ENCODE peak calls at places on chromosomes 16 and 17, in seven cellular contexts. H is pancreas, P is fibroblast of lung, W is lung, U is heart right ventricle, I is HepG2, X is left lung. C is an unnamed sample.

GRCh38 chr16:84833142-84833495 is 13.3 kb downstream of the CRISPLD2 start:
- DNase-seq in U (no peak), W (no peak), X (no peak), P (no peak), H (no peak), I (no peak), C (no peak)

GRCh38 chr17:67672592-67672991 is 45.1 kb upstream of the NOL11 start:
- DNase-seq in X (no peak), I (no peak), U (no peak), W (no peak), H (no peak), P (no peak), C (no peak)

GRCh38 chr17:60792250-60792898 is 114.7 kb downstream of the BCAS3 start:
- DNase-seq in P (no peak), H (no peak), W (no peak), I (no peak), U (no peak), X (no peak), C (no peak)

GRCh38 chr17:10699861-10700260 is 2.5 kb downstream of the ADPRM start:
- DNase-seq in X (no peak), W (no peak), U (no peak), I (no peak), H (no peak), P (no peak), C (no peak)

GRCh38 chr16:87464691-87465300 is 28.0 kb downstream of the ZCCHC14 start:
- DNase-seq in H (peak; percentile 73), U (peak; percentile 60), P (peak; percentile 92), W (peak; percentile 77), X (peak; percentile 83), I (no peak), C (peak; percentile 82)

GRCh38 chr17:40309031-40309937 is at the start of gene RARA:
- DNase-seq in X (peak; percentile 83), W (peak; percentile 62), P (peak; percentile 49), I (peak; percentile 51), U (peak; percentile 49), H (peak; percentile 77), C (peak; percentile 93)

GRCh38 chr17:280216-280615 is 72.4 kb downstream of the RPH3AL start:
- DNase-seq in W (no peak), X (peak; percentile 26), P (no peak), I (no peak), U (no peak), H (peak; percentile 8), C (no peak)

GRCh38 chr16:49015189-49015540 is 266.5 kb downstream of the CBLN1 start:
- DNase-seq in I (no peak), U (no peak), W (no peak), P (no peak), X (no peak), H (no peak), C (no peak)

GRCh38 chr17:1169471-1169908 is 10.3 kb downstream of the ABR start:
- DNase-seq in X (no peak), H (no peak), P (no peak), W (no peak), I (no peak), U (no peak), C (no peak)

GRCh38 chr17:73792994-73793393 is 148.7 kb upstream of the SDK2 start:
- DNase-seq in H (no peak), W (no peak), I (no peak), P (no peak), U (no peak), X (no peak), C (no peak)

GRCh38 chr16:49574826-49575225 is 201.2 kb downstream of the C16orf78 start:
- DNase-seq in U (no peak), P (no peak), H (no peak), X (no peak), W (no peak), I (no peak), C (no peak)

GRCh38 chr16:30397776-30398659 is 2.8 kb downstream of the ZNF48 start:
- DNase-seq in U (no peak), X (no peak), H (no peak), W (no peak), P (no peak), I (no peak), C (no peak)

GRCh38 chr16:2214721-2214970 is at the start of gene PGP:
- DNase-seq in U (no peak), P (no peak), I (no peak), X (no peak), W (no peak), H (no peak), C (no peak)

GRCh38 chr17:41918392-41919164 is at the start of gene ACLY:
- DNase-seq in U (peak; percentile 97), W (peak; percentile 97), P (peak; percentile 94), X (peak; percentile 99), I (peak; percentile 97), H (peak; percentile 95), C (peak; percentile 97)

GRCh38 chr16:89187337-89188063 is 12.8 kb downstream of the SLC22A31 start:
- DNase-seq in H (no peak), W (no peak), X (peak; percentile 75), I (no peak), U (peak; percentile 10), P (peak; percentile 19), C (no peak)

GRCh38 chr16:88464447-88465318 is 11.6 kb downstream of the ZFPM1 start:
- DNase-seq in W (no peak), P (peak; percentile 62), I (no peak), X (no peak), H (no peak), U (no peak), C (no peak)

GRCh38 chr16:87319011-87319410 is 1.8 kb upstream of the C16orf95 start:
- DNase-seq in I (no peak), U (no peak), P (peak; percentile 1), H (no peak), W (no peak), X (no peak), C (no peak)

GRCh38 chr16:1296688-1297412 is 12.6 kb upstream of the UBE2I start:
- DNase-seq in W (no peak), H (no peak), U (no peak), P (peak; percentile 65), X (no peak), I (peak; percentile 87), C (no peak)

GRCh38 chr17:31299624-31300023 is 2.6 kb upstream of the OMG start:
- DNase-seq in X (no peak), U (no peak), I (no peak), W (no peak), P (no peak), H (no peak), C (no peak)

GRCh38 chr17:17227608-17228520 is 9.1 kb downstream of the FLCN start:
- DNase-seq in I (no peak), P (no peak), W (no peak), U (peak; percentile 60), X (no peak), H (no peak), C (peak; percentile 61)

GRCh38 chr17:81091774-81092517 is 57.0 kb downstream of the BAIAP2 start:
- DNase-seq in U (no peak), P (no peak), W (no peak), X (no peak), H (no peak), I (no peak), C (no peak)

GRCh38 chr16:58331024-58331707 is 36.3 kb upstream of the PRSS54 start:
- DNase-seq in W (no peak), X (no peak), H (no peak), P (peak; percentile 8), U (no peak), I (no peak), C (no peak)

GRCh38 chr16:64751906-64752305 is 370.0 kb downstream of the CDH11 start:
- DNase-seq in W (no peak), U (no peak), P (peak; percentile 91), X (no peak), H (no peak), I (no peak), C (no peak)

GRCh38 chr16:63289834-63290460 is 1253.7 kb upstream of the CDH8 start:
- DNase-seq in P (peak; percentile 1), U (no peak), W (no peak), I (peak; percentile 44), X (peak; percentile 25), H (peak; percentile 23), C (peak; percentile 66)

GRCh38 chr16:426115-426905 is 861 bp downstream of the RAB11FIP3 start:
- DNase-seq in U (peak; percentile 29), P (no peak), H (peak; percentile 82), W (no peak), X (peak; percentile 82), I (no peak), C (no peak)

GRCh38 chr16:48438414-48438813 is 53.2 kb upstream of the SIAH1 start:
- DNase-seq in H (no peak), X (no peak), W (no peak), I (no peak), U (no peak), P (no peak), C (no peak)

DNA sequence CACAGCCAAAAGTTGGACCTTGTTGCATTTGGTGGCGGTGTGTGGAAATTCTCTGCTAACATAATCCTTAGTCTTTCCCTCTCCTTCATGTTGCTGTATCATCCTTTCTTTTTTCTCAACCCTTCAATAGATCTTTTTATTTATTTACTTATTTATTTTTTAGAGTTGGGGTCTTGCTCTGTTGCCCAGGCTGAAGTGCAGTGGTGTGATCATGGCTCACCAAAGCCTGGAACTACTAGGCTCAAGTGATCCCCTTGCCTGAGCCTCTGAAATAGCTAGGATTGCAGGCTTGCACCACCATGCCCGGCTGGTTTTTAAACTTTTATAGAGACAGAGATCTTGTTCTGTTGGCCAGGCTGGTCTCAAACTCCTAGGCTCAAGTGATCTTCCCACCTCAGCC is 51.7 kb downstream of the SNX29 start:
- DNase-seq in H (no peak), W (no peak), U (no peak), P (no peak), I (no peak), X (no peak), C (no peak)
- H3K4me3 ChIP-seq in H (no peak overlapping the region), W (no peak overlapping the region), U (no peak overlapping the region), P (no peak overlapping the region), I (no peak overlapping the region), X (no peak overlapping the region), C (no peak overlapping the region)

DNA sequence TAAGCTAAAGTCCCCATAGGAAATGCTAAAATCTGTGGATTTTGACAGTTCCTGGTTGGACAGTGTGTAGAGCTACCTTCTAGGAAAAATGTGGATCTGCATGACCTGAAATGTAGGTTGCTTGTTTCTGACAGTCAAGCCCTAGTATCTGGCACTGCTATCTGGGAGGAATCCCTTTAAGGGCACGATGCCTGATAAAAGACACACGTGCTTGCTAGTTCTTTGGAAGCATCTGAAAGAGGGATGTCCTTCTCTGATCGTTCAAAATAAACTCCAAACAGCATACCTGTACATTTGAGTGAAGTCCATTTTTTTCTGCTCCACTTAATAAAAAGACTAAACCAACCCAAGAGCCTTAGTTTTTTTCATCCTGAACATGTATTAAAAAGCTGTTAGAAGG is 101.3 kb downstream of the CDK5R1 start:
- DNase-seq in H (no peak), W (no peak), P (no peak), X (no peak), I (no peak), U (no peak), C (no peak)
- TF ChIP-seq CTCF in H (no peak), W (no peak), P (no peak), X (no peak), I (no peak), U (no peak), C (no peak)

GRCh38 chr17:8140413-8141029 is 11.7 kb downstream of the PER1 start:
- DNase-seq in W (no peak), X (peak; percentile 32), H (peak; percentile 19), I (no peak), U (no peak), P (no peak), C (no peak)
- H3K36me3 ChIP-seq in W (peaks cover 54% of the 10 kb centered on the region), X (peaks cover 64% of the 10 kb centered on the region), H (peaks cover 59% of the 10 kb centered on the region), I (peaks cover 13% of the 10 kb centered on the region), U (peaks cover 49% of the 10 kb centered on the region), P (peaks cover 19% of the 10 kb centered on the region), C (no peaks in the 10 kb centered on the region)

GRCh38 chr17:34582185-34582900 is 3.0 kb downstream of the TMEM132E start:
- DNase-seq in X (no peak), H (no peak), P (no peak), W (no peak), I (no peak), U (no peak), C (peak; percentile 26)
- H3K4me3 ChIP-seq in X (no peak overlapping the region), H (no peak overlapping the region), P (no peak overlapping the region), W (no peak overlapping the region), I (no peak overlapping the region), U (no peak overlapping the region), C (peak overlapping the region; percentile 57)